ENCODE peak calls at places on chromosomes 7 and 10, in five cellular contexts. Z is psoas muscle, L is HepG2, Y is uterus, X is stomach. D is an unnamed sample. For H3K4me1, the result is how much of the 10 kb centered on the place peaks cover.

GRCh38 chr7:133355325-133355708 is 102.4 kb downstream of the EXOC4 start:
- DNase-seq in Y (no peak), L (no peak), Z (no peak), X (no peak), D (no peak)

GRCh38 chr7:130921391-130922180 is 187.6 kb upstream of the KLF14 start:
- DNase-seq in Y (no peak), X (peak), Z (peak), L (no peak), D (no peak)

GRCh38 chr7:37973915-37974314 is 53.5 kb downstream of the EPDR1 start:
- DNase-seq in Z (no peak), Y (no peak), X (no peak), L (no peak), D (no peak)

GRCh38 chr7:25481891-25482290 is 253.6 kb upstream of the NPVF start:
- DNase-seq in X (no peak), L (no peak), Y (no peak), Z (no peak), D (no peak)

GRCh38 chr10:33715303-33715702 is 380.8 kb upstream of the NRP1 start:
- DNase-seq in X (no peak), Z (no peak), Y (no peak), L (no peak), D (no peak)

GRCh38 chr7:113561446-113561845 is 357.4 kb downstream of the PPP1R3A start:
- DNase-seq in L (no peak), Z (no peak), Y (no peak), X (no peak), D (no peak)

GRCh38 chr7:87779806-87780205 is 96.4 kb downstream of the SLC25A40 start:
- DNase-seq in Y (no peak), L (no peak), X (no peak), Z (no peak), D (no peak)

GRCh38 chr10:43070121-43071085 is 6.5 kb upstream of the RET start:
- DNase-seq in X (no peak), Y (no peak), L (no peak), Z (no peak), D (peak)

GRCh38 chr10:54869022-54869421 is 68.0 kb upstream of the PCDH15 start:
- DNase-seq in Z (no peak), L (no peak), Y (no peak), X (no peak), D (no peak)

GRCh38 chr7:68192941-68193340 is 1196.3 kb downstream of the TYW1 start:
- DNase-seq in Z (no peak), Y (no peak), L (no peak), X (no peak), D (no peak)

GRCh38 chr7:107355616-107356015 is 114.2 kb upstream of the GPR22 start:
- DNase-seq in L (no peak), X (no peak), Y (no peak), Z (no peak), D (no peak)

GRCh38 chr7:138979988-138980574 is 1.1 kb downstream of the KIAA1549 start:
- DNase-seq in Z (no peak), L (no peak), X (no peak), Y (no peak), D (no peak)

GRCh38 chr7:131224996-131225395 is 102.7 kb upstream of the MKLN1 start:
- DNase-seq in X (no peak), Y (no peak), Z (no peak), L (no peak), D (no peak)

GRCh38 chr10:21065621-21066248 is 168.6 kb upstream of the NEBL start:
- DNase-seq in Y (no peak), X (no peak), Z (no peak), L (no peak), D (no peak)

GRCh38 chr10:98209441-98209840 is 58.6 kb downstream of the LOXL4 start:
- DNase-seq in Z (no peak), X (no peak), L (no peak), Y (no peak), D (no peak)

GRCh38 chr10:108862691-108863350 is 1060.5 kb downstream of the XPNPEP1 start:
- DNase-seq in L (no peak), Z (no peak), Y (no peak), X (no peak), D (no peak)

GRCh38 chr10:85702768-85703167 is 663.8 kb downstream of the GRID1 start:
- DNase-seq in Z (no peak), X (no peak), L (no peak), Y (no peak), D (no peak)

GRCh38 chr7:2760098-2760889 is 72.3 kb downstream of the AMZ1 start:
- DNase-seq in X (peak), Z (peak), L (peak), Y (peak), D (peak)

GRCh38 chr7:140726304-140726703 is 29.8 kb downstream of the NDUFB2 start:
- DNase-seq in L (peak), Z (no peak), Y (no peak), X (no peak), D (no peak)

GRCh38 chr7:144836545-144836842 is 641 bp upstream of the TPK1 start:
- DNase-seq in X (no peak), L (no peak), Z (no peak), Y (no peak), D (no peak)

GRCh38 chr10:119445311-119445934 is 97.1 kb downstream of the RGS10 start:
- DNase-seq in L (peak), X (peak), Y (peak), Z (peak), D (peak)

GRCh38 chr10:78560393-78560688 is 508.4 kb upstream of the ZMIZ1 start:
- DNase-seq in X (no peak), L (no peak), Z (no peak), Y (no peak), D (no peak)

DNA sequence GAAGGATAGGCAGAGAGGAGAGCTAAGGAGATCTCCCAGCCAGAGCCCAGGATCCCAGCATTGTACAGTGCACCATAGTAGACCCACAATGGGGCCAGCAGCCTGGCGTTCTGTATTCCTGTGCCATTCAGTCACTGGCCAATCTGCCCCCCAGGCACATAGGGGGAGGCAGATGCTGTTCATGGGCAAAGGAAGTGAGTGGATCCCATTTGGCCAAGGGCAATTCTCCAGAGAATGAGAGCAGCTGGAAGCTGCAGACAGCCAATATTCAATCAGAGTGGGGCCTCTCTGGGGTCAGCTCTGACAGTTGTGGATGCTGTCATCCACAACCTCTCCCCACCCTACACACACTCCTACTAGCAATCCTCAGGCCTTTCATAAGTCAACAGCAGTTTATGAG is 17.5 kb downstream of the STEAP1B start:
- DNase-seq in Z (no peak), L (no peak), X (no peak), Y (no peak), D (no peak)
- H3K4me1 ChIP-seq in Z (under half), L (under half), X (under half), Y (under half), D (under half)

GRCh38 chr10:126924915-126925300 is 19.7 kb downstream of the DOCK1 start:
- DNase-seq in L (no peak), Z (no peak), Y (no peak), X (no peak), D (no peak)

GRCh38 chr10:126928252-126928651 is 23.0 kb downstream of the DOCK1 start:
- DNase-seq in Y (no peak), X (no peak), L (no peak), Z (no peak), D (no peak)

GRCh38 chr10:126926568-126926967 is 21.3 kb downstream of the DOCK1 start:
- DNase-seq in Y (no peak), X (no peak), Z (no peak), L (no peak), D (peak)

GRCh38 chr10:126929391-126929790 is 24.2 kb downstream of the DOCK1 start:
- DNase-seq in L (peak), Z (no peak), X (no peak), Y (no peak), D (no peak)

DNA sequence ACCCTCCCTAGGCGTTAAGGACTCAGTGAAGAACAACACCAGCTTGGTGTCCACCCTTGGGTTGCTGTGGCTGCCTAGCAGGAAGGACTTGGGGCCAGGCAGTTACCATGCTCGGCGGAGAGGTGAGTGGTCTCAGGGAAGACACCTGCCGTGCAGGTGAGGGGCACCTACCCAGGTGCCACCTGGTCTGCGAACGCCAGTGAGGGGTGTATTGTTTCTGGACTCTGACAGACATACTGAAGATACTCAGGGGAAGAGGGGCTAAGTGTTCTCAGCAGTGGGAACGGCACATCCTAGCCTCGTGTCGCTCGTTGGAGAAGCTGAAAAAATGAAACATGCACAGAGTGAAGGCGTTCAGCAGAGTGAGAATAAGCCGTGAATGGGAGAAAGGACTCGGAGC is 22.6 kb downstream of the DOCK1 start:
- DNase-seq in X (no peak), Z (no peak), L (no peak), Y (no peak), D (no peak)
- H3K27ac ChIP-seq in X (no peak), Z (no peak), L (no peak), Y (no peak), D (no peak)

GRCh38 chr7:80134105-80134535 is 511 bp upstream of the GNAI1 start:
- DNase-seq in Y (no peak), X (no peak), L (no peak), Z (no peak), D (no peak)
- H3K4me1 ChIP-seq in Y (under half), X (under half), L (under half), Z (under half), D (under half)

GRCh38 chr10:93993782-93994668 is at the start of gene PLCE1:
- DNase-seq in L (no peak), Y (peak), Z (peak), X (peak), D (peak)
- H3K27ac ChIP-seq in L (no peak), Y (peak), Z (peak), X (peak), D (peak)

GRCh38 chr10:95552680-95553342 is 8.4 kb downstream of the SORBS1 start:
- DNase-seq in Y (no peak), L (peak), Z (no peak), X (no peak), D (no peak)
- H3K4me1 ChIP-seq in Y (under half), L (half or more), Z (under half), X (half or more), D (under half)

GRCh38 chr7:90461216-90461615 is 8.2 kb upstream of the PTTG1IP2 start:
- DNase-seq in L (no peak), X (no peak), Z (no peak), Y (no peak), D (no peak)
- H3K27ac ChIP-seq in L (no peak), X (no peak), Z (no peak), Y (no peak), D (no peak)

GRCh38 chr7:5689118-5689517 is 92.3 kb downstream of the RNF216 start:
- DNase-seq in L (no peak), Z (no peak), X (no peak), Y (no peak), D (no peak)
- H3K4me1 ChIP-seq in L (under half), Z (under half), X (half or more), Y (under half), D (half or more)

DNA sequence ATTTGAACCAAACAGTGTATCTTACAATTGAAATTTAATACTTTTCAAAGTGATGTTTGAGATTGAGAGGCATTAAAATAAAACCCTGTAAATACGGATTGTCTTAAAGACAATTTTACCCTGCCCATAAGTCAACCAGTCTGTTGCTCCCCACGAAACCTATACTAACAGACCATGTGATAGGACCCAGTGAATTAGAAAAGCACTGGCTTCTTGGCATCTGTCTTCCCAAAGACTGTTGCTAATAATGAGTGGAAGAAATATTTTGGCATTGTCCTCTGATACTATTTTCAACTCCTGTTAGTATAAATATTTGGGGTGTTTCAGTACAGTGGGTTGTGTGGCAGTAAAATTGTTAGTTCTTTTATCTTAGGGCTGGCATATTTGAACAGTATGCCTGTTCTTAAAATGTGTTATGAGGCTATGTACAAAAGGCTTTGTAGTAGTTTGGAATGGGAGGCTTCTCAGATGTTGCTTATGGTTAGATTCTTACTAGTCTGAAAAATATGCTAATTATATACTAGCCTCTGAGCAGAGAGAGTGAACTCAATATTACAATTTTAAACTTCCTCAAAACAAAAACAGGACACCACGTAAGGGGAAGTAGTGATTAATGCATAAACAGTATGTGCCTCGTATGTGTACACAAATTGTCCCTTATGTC is 115.1 kb downstream of the ARID5B start:
- DNase-seq in Y (no peak), X (no peak), L (no peak), Z (no peak), D (no peak)
- H3K27ac ChIP-seq in Y (peak), X (no peak), L (no peak), Z (peak), D (peak)

D was measured in spleen.